ENCODE peak calls at places on chromosomes 12 and 14, in seven cellular contexts. One of them, this sample, is unnamed. For H3K4me1, the result is how much of the 10 kb centered on the place peaks cover.

GRCh38 chr14:65069874-65070709 is 32.2 kb downstream of the MAX start:
- DNase-seq in upper lobe of right lung: peak
- DNase-seq in body of pancreas: peak
- DNase-seq in cardiac muscle cell: no peak
- DNase-seq in CD4-positive, CD25-positive, alpha-beta regulatory T cell: no peak
- DNase-seq in endothelial cell of umbilical vein: no peak
- DNase-seq in left ventricle myocardium inferior: no peak
- DNase-seq in this sample: no peak

GRCh38 chr12:22615963-22616501 is 8.9 kb upstream of the ETNK1 start:
- DNase-seq in left ventricle myocardium inferior: no peak
- DNase-seq in cardiac muscle cell: no peak
- DNase-seq in endothelial cell of umbilical vein: no peak
- DNase-seq in upper lobe of right lung: no peak
- DNase-seq in body of pancreas: no peak
- DNase-seq in CD4-positive, CD25-positive, alpha-beta regulatory T cell: no peak
- DNase-seq in this sample: no peak

GRCh38 chr12:71214511-71215285 is 56.9 kb upstream of the TSPAN8 start:
- DNase-seq in upper lobe of right lung: no peak
- DNase-seq in CD4-positive, CD25-positive, alpha-beta regulatory T cell: no peak
- DNase-seq in endothelial cell of umbilical vein: no peak
- DNase-seq in left ventricle myocardium inferior: no peak
- DNase-seq in body of pancreas: no peak
- DNase-seq in cardiac muscle cell: no peak
- DNase-seq in this sample: no peak

GRCh38 chr12:109861689-109862314 is 18.5 kb downstream of the GLTP start:
- DNase-seq in upper lobe of right lung: no peak
- DNase-seq in cardiac muscle cell: no peak
- DNase-seq in CD4-positive, CD25-positive, alpha-beta regulatory T cell: no peak
- DNase-seq in body of pancreas: no peak
- DNase-seq in endothelial cell of umbilical vein: no peak
- DNase-seq in left ventricle myocardium inferior: no peak
- DNase-seq in this sample: no peak

GRCh38 chr14:60561845-60562746 is 53.1 kb downstream of the SIX6 start:
- DNase-seq in body of pancreas: peak
- DNase-seq in upper lobe of right lung: no peak
- DNase-seq in CD4-positive, CD25-positive, alpha-beta regulatory T cell: no peak
- DNase-seq in endothelial cell of umbilical vein: peak
- DNase-seq in cardiac muscle cell: peak
- DNase-seq in left ventricle myocardium inferior: no peak
- DNase-seq in this sample: no peak

GRCh38 chr12:18246057-18246456 is 15.3 kb upstream of the PIK3C2G start:
- DNase-seq in upper lobe of right lung: no peak
- DNase-seq in left ventricle myocardium inferior: no peak
- DNase-seq in body of pancreas: no peak
- DNase-seq in cardiac muscle cell: no peak
- DNase-seq in CD4-positive, CD25-positive, alpha-beta regulatory T cell: no peak
- DNase-seq in endothelial cell of umbilical vein: no peak
- DNase-seq in this sample: no peak

GRCh38 chr14:85534914-85535313 is 5.0 kb downstream of the FLRT2 start:
- DNase-seq in left ventricle myocardium inferior: no peak
- DNase-seq in cardiac muscle cell: peak
- DNase-seq in body of pancreas: no peak
- DNase-seq in CD4-positive, CD25-positive, alpha-beta regulatory T cell: no peak
- DNase-seq in upper lobe of right lung: no peak
- DNase-seq in endothelial cell of umbilical vein: peak
- DNase-seq in this sample: no peak

GRCh38 chr14:64577211-64577610 is 27.4 kb downstream of the PPP1R36 start:
- DNase-seq in body of pancreas: no peak
- DNase-seq in cardiac muscle cell: no peak
- DNase-seq in endothelial cell of umbilical vein: no peak
- DNase-seq in left ventricle myocardium inferior: no peak
- DNase-seq in CD4-positive, CD25-positive, alpha-beta regulatory T cell: no peak
- DNase-seq in upper lobe of right lung: no peak
- DNase-seq in this sample: no peak

GRCh38 chr14:84390010-84390409 is 1139.9 kb upstream of the FLRT2 start:
- DNase-seq in endothelial cell of umbilical vein: no peak
- DNase-seq in CD4-positive, CD25-positive, alpha-beta regulatory T cell: no peak
- DNase-seq in body of pancreas: no peak
- DNase-seq in left ventricle myocardium inferior: no peak
- DNase-seq in upper lobe of right lung: no peak
- DNase-seq in cardiac muscle cell: no peak
- DNase-seq in this sample: no peak

DNA sequence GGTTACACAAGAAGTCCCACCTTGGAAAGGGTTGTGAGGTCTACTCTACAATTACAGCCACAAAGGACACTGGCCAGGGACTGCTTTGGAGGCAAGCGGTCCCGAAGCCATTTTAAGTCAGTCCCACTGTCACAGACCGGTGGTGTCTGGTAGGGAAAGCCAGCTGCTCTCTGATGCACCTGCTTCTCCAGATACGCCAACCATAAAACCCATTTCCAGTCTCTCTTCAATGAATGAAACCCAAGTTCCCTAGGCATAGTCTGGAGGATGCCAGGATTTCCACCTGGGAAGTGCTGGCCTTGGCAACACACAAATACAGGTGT is 32.6 kb downstream of the SYNE3 start:
- DNase-seq in cardiac muscle cell: no peak
- DNase-seq in upper lobe of right lung: no peak
- DNase-seq in endothelial cell of umbilical vein: no peak
- DNase-seq in left ventricle myocardium inferior: no peak
- DNase-seq in body of pancreas: no peak
- DNase-seq in CD4-positive, CD25-positive, alpha-beta regulatory T cell: no peak
- DNase-seq in this sample: no peak
- H3K4me1 ChIP-seq in cardiac muscle cell: under half
- H3K4me1 ChIP-seq in upper lobe of right lung: under half
- H3K4me1 ChIP-seq in endothelial cell of umbilical vein: under half
- H3K4me1 ChIP-seq in left ventricle myocardium inferior: half or more
- H3K4me1 ChIP-seq in body of pancreas: under half
- H3K4me1 ChIP-seq in CD4-positive, CD25-positive, alpha-beta regulatory T cell: under half
- H3K4me1 ChIP-seq in this sample: under half

DNA sequence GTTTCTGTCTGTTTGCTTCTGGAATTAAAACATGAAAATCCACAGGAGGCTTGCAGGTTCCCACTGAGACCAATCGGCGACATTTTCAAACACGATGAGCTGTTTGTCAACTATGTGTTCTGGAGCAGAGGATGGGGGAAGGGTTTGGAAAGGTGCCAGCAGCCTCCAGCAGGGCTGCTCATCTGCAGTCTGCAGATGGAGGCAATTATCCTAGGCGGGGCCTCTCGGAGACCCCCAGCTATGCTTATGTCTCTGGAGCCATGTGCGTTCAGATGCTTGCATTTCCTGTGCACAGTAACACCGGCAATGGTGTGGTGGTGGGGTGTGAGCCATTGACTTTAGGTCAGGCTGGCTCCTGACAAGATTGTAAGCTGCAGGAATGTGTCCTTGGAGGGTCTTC is 51.7 kb downstream of the RPH3A start:
- DNase-seq in upper lobe of right lung: no peak
- DNase-seq in left ventricle myocardium inferior: no peak
- DNase-seq in cardiac muscle cell: peak
- DNase-seq in endothelial cell of umbilical vein: no peak
- DNase-seq in body of pancreas: no peak
- DNase-seq in CD4-positive, CD25-positive, alpha-beta regulatory T cell: no peak
- DNase-seq in this sample: no peak
- H3K4me3 ChIP-seq in upper lobe of right lung: no peak
- H3K4me3 ChIP-seq in left ventricle myocardium inferior: no peak
- H3K4me3 ChIP-seq in cardiac muscle cell: no peak
- H3K4me3 ChIP-seq in endothelial cell of umbilical vein: no peak
- H3K4me3 ChIP-seq in body of pancreas: no peak
- H3K4me3 ChIP-seq in CD4-positive, CD25-positive, alpha-beta regulatory T cell: no peak
- H3K4me3 ChIP-seq in this sample: no peak

DNA sequence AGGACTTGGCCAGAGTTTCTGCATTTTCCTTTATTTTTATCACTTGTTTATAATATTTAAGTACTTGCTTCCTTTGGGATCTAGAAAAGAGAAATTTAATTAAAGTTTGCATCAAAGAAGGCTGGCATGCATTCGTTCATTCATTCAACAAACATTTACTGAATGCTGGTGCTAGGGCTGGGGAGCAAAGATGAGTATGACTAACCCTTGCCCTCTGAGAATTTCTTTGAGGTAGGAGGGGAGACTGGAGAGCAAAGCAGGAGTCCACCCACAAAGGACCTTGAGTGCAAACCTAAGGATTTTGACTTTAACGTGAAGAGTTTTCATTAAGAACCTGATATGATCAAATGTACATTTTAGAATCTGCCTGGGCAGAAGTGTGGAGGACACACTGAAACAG is 16.1 kb upstream of the NT5DC3 start:
- DNase-seq in cardiac muscle cell: no peak
- DNase-seq in left ventricle myocardium inferior: no peak
- DNase-seq in body of pancreas: no peak
- DNase-seq in upper lobe of right lung: no peak
- DNase-seq in endothelial cell of umbilical vein: no peak
- DNase-seq in CD4-positive, CD25-positive, alpha-beta regulatory T cell: no peak
- DNase-seq in this sample: no peak
- H3K4me1 ChIP-seq in cardiac muscle cell: under half
- H3K4me1 ChIP-seq in left ventricle myocardium inferior: under half
- H3K4me1 ChIP-seq in body of pancreas: under half
- H3K4me1 ChIP-seq in upper lobe of right lung: under half
- H3K4me1 ChIP-seq in endothelial cell of umbilical vein: under half
- H3K4me1 ChIP-seq in CD4-positive, CD25-positive, alpha-beta regulatory T cell: under half
- H3K4me1 ChIP-seq in this sample: under half

GRCh38 chr14:29925736-29926135 is 1.9 kb downstream of the PRKD1 start:
- DNase-seq in left ventricle myocardium inferior: no peak
- DNase-seq in body of pancreas: no peak
- DNase-seq in cardiac muscle cell: peak
- DNase-seq in upper lobe of right lung: no peak
- DNase-seq in CD4-positive, CD25-positive, alpha-beta regulatory T cell: no peak
- DNase-seq in endothelial cell of umbilical vein: no peak
- DNase-seq in this sample: no peak
- H3K4me3 ChIP-seq in left ventricle myocardium inferior: peak
- H3K4me3 ChIP-seq in body of pancreas: no peak
- H3K4me3 ChIP-seq in cardiac muscle cell: peak
- H3K4me3 ChIP-seq in upper lobe of right lung: peak
- H3K4me3 ChIP-seq in CD4-positive, CD25-positive, alpha-beta regulatory T cell: no peak
- H3K4me3 ChIP-seq in endothelial cell of umbilical vein: no peak
- H3K4me3 ChIP-seq in this sample: no peak

DNA sequence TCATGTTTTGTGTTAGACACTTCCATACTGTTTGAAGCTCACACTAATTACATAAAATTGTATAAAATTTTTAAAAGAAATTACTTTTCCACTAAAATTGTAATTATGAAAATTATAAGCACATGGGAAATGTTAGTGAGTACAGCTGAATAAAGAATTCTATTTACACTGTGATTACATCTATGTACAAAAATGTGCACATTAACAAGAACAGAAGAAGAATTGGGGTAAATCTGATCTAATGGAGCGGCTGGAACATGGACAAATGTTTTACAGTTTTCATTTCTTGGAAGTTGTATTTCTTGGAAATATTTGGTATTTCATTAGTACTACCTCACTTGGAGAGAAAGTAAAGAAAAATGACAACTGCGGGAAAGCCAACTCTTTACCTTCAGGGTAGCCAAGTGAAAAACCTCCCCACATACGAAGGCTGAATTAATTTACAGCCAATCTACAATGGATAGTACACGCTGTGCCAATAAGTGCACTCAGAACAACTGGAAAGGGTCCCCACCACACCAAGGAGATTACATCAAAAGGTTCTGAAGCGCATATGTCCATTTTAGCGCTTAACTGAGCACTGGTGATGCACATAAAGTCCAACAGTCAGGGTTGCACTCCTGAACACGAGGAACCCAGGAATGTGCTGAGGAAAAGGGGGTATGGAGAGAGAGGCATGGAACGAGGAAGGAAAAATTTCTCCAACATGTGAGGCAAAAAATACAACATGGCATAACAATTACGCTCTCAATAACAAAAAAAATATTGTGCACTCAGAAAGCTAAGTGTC is 17.5 kb downstream of the MED13L start:
- DNase-seq in CD4-positive, CD25-positive, alpha-beta regulatory T cell: no peak
- DNase-seq in cardiac muscle cell: no peak
- DNase-seq in body of pancreas: no peak
- DNase-seq in upper lobe of right lung: no peak
- DNase-seq in left ventricle myocardium inferior: no peak
- DNase-seq in endothelial cell of umbilical vein: no peak
- DNase-seq in this sample: no peak
- H3K4me1 ChIP-seq in CD4-positive, CD25-positive, alpha-beta regulatory T cell: under half
- H3K4me1 ChIP-seq in cardiac muscle cell: under half
- H3K4me1 ChIP-seq in body of pancreas: half or more
- H3K4me1 ChIP-seq in upper lobe of right lung: half or more
- H3K4me1 ChIP-seq in left ventricle myocardium inferior: half or more
- H3K4me1 ChIP-seq in endothelial cell of umbilical vein: under half
- H3K4me1 ChIP-seq in this sample: under half

GRCh38 chr14:101948666-101949205 is 15.6 kb upstream of the DYNC1H1 start:
- DNase-seq in CD4-positive, CD25-positive, alpha-beta regulatory T cell: no peak
- DNase-seq in body of pancreas: peak
- DNase-seq in upper lobe of right lung: no peak
- DNase-seq in cardiac muscle cell: no peak
- DNase-seq in endothelial cell of umbilical vein: no peak
- DNase-seq in left ventricle myocardium inferior: no peak
- DNase-seq in this sample: no peak
- H3K4me3 ChIP-seq in CD4-positive, CD25-positive, alpha-beta regulatory T cell: peak
- H3K4me3 ChIP-seq in body of pancreas: peak
- H3K4me3 ChIP-seq in upper lobe of right lung: peak
- H3K4me3 ChIP-seq in cardiac muscle cell: peak
- H3K4me3 ChIP-seq in endothelial cell of umbilical vein: peak
- H3K4me3 ChIP-seq in left ventricle myocardium inferior: peak
- H3K4me3 ChIP-seq in this sample: peak

DNA sequence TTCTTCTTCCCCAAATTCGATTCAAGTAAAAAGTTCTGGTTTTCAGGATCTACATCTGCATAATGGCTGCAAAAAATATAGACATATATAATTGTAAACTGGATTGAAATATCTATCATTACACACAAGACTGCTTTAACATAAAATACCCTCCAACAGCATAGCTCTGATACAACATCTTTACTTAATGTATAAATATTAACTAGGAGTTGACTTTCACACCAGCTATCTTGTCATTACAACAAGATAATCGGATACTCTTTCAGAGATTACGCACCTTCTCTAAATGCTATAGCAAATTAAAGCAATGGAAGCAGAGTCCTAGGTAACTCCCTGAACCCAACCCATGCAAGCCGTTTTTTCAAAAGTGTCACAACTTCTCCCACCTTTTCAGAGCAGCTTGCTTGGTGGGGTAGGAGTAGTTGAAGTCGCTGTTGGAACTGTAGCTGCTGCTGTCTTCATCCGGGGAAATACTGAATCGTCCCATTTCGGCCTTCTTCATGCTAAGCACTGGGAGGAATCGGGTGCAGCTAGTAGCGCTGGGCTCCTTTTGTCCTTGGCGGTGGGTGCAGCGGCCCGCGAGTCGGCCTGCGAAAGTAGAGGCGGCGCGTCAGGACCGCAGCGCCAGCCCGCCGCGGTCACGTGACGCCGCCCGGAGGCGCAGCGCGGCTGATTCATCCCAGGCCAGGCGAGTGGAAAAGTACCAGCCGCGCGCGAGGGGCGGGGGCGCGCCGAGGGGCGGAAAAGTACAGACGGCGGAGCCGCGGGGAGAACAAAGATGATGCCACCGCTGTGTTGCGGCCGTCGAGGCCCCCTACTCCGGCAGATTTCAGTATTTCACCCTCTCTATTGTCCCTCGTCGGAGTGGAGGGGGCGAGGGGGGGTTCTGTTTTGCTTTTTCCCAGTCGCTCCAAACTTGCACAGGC is 1.5 kb downstream of the SLC38A2 start:
- DNase-seq in body of pancreas: peak
- DNase-seq in cardiac muscle cell: peak
- DNase-seq in left ventricle myocardium inferior: peak
- DNase-seq in endothelial cell of umbilical vein: peak
- DNase-seq in upper lobe of right lung: peak
- DNase-seq in CD4-positive, CD25-positive, alpha-beta regulatory T cell: peak
- DNase-seq in this sample: peak
- H3K4me1 ChIP-seq in body of pancreas: under half
- H3K4me1 ChIP-seq in cardiac muscle cell: under half
- H3K4me1 ChIP-seq in left ventricle myocardium inferior: half or more
- H3K4me1 ChIP-seq in endothelial cell of umbilical vein: under half
- H3K4me1 ChIP-seq in upper lobe of right lung: under half
- H3K4me1 ChIP-seq in CD4-positive, CD25-positive, alpha-beta regulatory T cell: half or more
- H3K4me1 ChIP-seq in this sample: under half

GRCh38 chr14:93230539-93230938 is 23.5 kb downstream of the UBR7 start:
- DNase-seq in left ventricle myocardium inferior: no peak
- DNase-seq in cardiac muscle cell: no peak
- DNase-seq in upper lobe of right lung: no peak
- DNase-seq in endothelial cell of umbilical vein: no peak
- DNase-seq in CD4-positive, CD25-positive, alpha-beta regulatory T cell: no peak
- DNase-seq in body of pancreas: no peak
- DNase-seq in this sample: no peak
- H3K4me3 ChIP-seq in left ventricle myocardium inferior: peak
- H3K4me3 ChIP-seq in cardiac muscle cell: no peak
- H3K4me3 ChIP-seq in upper lobe of right lung: no peak
- H3K4me3 ChIP-seq in endothelial cell of umbilical vein: no peak
- H3K4me3 ChIP-seq in CD4-positive, CD25-positive, alpha-beta regulatory T cell: no peak
- H3K4me3 ChIP-seq in body of pancreas: no peak
- H3K4me3 ChIP-seq in this sample: no peak

This sample was measured in naive thymus-derived CD4-positive, alpha-beta T cell.